ENCODE peak calls at places on chromosomes 11 and 22, in nine cellular contexts. Y is prostate gland, G is type B pancreatic cell, W is left ventricle myocardium inferior, Q is nephron progenitor cell, I is neural crest cell, X is mucosa of descending colon, F is fibroblast of the aortic adventitia, B is A549. V is an unnamed sample.

GRCh38 chr11:48103621-48104561 is 112.7 kb upstream of the OR4B1 start:
- DNase-seq in Y (peak; percentile 69), G (peak; percentile 60), W (no peak), Q (no peak), I (no peak), X (peak; percentile 71), F (no peak), B (no peak), V (no peak)

GRCh38 chr11:79564288-79564925 is 123.6 kb upstream of the TENM4 start:
- DNase-seq in Y (no peak), G (no peak), W (no peak), Q (no peak), I (no peak), X (no peak), F (no peak), B (no peak), V (no peak)

GRCh38 chr11:65842144-65842543 is 8.4 kb downstream of the SNX32 start:
- DNase-seq in Y (no peak), G (no peak), W (no peak), Q (no peak), I (no peak), X (no peak), F (no peak), B (no peak), V (no peak)

GRCh38 chr11:72584293-72584921 is 89.8 kb downstream of the PDE2A start:
- DNase-seq in Y (no peak), G (no peak), W (peak; percentile 53), Q (peak; percentile 73), I (no peak), X (peak; percentile 81), F (peak; percentile 16), B (no peak), V (peak; percentile 36)

GRCh38 chr11:62933285-62933684 is 12.1 kb upstream of the CHRM1 start:
- DNase-seq in Y (no peak), G (no peak), W (no peak), Q (no peak), I (no peak), X (no peak), F (no peak), B (no peak), V (no peak)

GRCh38 chr11:8584096-8584495 is 9.9 kb downstream of the STK33 start:
- DNase-seq in Y (no peak), G (no peak), W (no peak), Q (no peak), I (no peak), X (no peak), F (peak; percentile 45), B (no peak), V (no peak)

GRCh38 chr11:125345706-125346561 is 150.1 kb downstream of the FEZ1 start:
- DNase-seq in Y (peak; percentile 62), G (no peak), W (peak; percentile 83), Q (peak; percentile 82), I (peak; percentile 71), X (no peak), F (peak; percentile 94), B (peak; percentile 60), V (peak; percentile 76)

GRCh38 chr11:58330861-58331260 is 28.0 kb downstream of the OR5B17 start:
- DNase-seq in Y (no peak), G (no peak), W (no peak), Q (no peak), I (no peak), X (no peak), F (peak; percentile 14), B (no peak), V (no peak)

GRCh38 chr11:67262731-67263675 is 3.3 kb upstream of the GRK2 start:
- DNase-seq in Y (peak; percentile 75), G (no peak), W (peak; percentile 83), Q (peak; percentile 82), I (peak; percentile 83), X (peak; percentile 83), F (peak; percentile 87), B (peak; percentile 98), V (peak; percentile 85)

GRCh38 chr22:30830907-30831306 is 136.2 kb downstream of the OSBP2 start:
- DNase-seq in Y (peak; percentile 24), G (no peak), W (no peak), Q (no peak), I (no peak), X (no peak), F (peak; percentile 99), B (peak; percentile 70), V (no peak)

GRCh38 chr11:65489706-65490310 is 9.0 kb upstream of the MALAT1 start:
- DNase-seq in Y (no peak), G (no peak), W (no peak), Q (peak; percentile 28), I (no peak), X (peak; percentile 55), F (peak; percentile 66), B (no peak), V (no peak)

GRCh38 chr11:34585870-34586654 is 34.8 kb upstream of the EHF start:
- DNase-seq in Y (peak; percentile 44), G (no peak), W (no peak), Q (no peak), I (peak; percentile 9), X (no peak), F (peak; percentile 81), B (peak; percentile 49), V (no peak)
- TF ChIP-seq CTCF in Y (peak; percentile 63), G (peak; percentile 87), W (peak; percentile 75), Q (peak; percentile 72), I (peak; percentile 81), X (peak; percentile 37), F (peak; percentile 56), B (peak; percentile 88), V (peak; percentile 77)

GRCh38 chr11:3984896-3985295 is 109.7 kb upstream of the RRM1 start:
- DNase-seq in Y (no peak), G (no peak), W (no peak), Q (no peak), I (no peak), X (no peak), F (no peak), B (no peak), V (peak; percentile 39)
- TF ChIP-seq CTCF in Y (no peak), G (no peak), W (no peak), Q (no peak), I (no peak), X (no peak), F (no peak), B (no peak), V (no peak)

GRCh38 chr22:41479671-41480396 is 10.9 kb downstream of the ACO2 start:
- DNase-seq in Y (no peak), G (no peak), W (no peak), Q (no peak), I (peak; percentile 12), X (no peak), F (peak; percentile 82), B (no peak), V (no peak)
- TF ChIP-seq CTCF in Y (no peak), G (peak; percentile 44), W (no peak), Q (no peak), I (no peak), X (no peak), F (peak; percentile 39), B (no peak), V (no peak)

GRCh38 chr11:84522331-84522730 is 1104.8 kb downstream of the DLG2 start:
- DNase-seq in Y (no peak), G (no peak), W (no peak), Q (no peak), I (no peak), X (no peak), F (peak; percentile 45), B (no peak), V (no peak)

GRCh38 chr11:84524422-84525051 is 1102.6 kb downstream of the DLG2 start:
- DNase-seq in Y (no peak), G (no peak), W (no peak), Q (no peak), I (no peak), X (no peak), F (peak; percentile 76), B (peak; percentile 19), V (no peak)

DNA sequence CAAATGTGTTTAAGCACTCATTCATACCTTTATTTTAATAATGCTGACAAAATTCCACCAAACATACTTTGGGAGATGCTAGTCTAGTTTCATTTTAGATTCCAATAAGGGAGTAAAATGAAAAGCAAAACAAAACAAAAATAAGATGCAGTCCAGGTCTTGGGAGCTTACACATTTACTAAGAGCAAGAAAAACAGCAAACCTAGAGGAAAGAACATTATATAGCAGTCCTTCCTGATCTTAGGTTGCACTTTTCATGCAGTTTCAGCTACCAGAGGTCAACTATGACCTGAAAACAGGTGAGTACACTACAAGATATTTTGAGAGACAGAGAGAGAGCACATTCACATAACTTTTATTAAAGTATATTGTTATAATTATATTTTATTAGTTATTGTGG is 1100.9 kb downstream of the DLG2 start:
- DNase-seq in Y (no peak), G (no peak), W (no peak), Q (no peak), I (no peak), X (no peak), F (no peak), B (no peak), V (no peak)
- TF ChIP-seq CTCF in Y (no peak), G (peak; percentile 22), W (no peak), Q (no peak), I (no peak), X (no peak), F (peak; percentile 35), B (no peak), V (no peak)

GRCh38 chr11:97610000-97610399 is 1220.2 kb downstream of the JRKL start:
- DNase-seq in Y (no peak), G (no peak), W (no peak), Q (no peak), I (no peak), X (no peak), F (peak; percentile 2), B (no peak), V (no peak)
- TF ChIP-seq CTCF in Y (no peak), G (no peak), W (no peak), Q (no peak), I (peak; percentile 28), X (no peak), F (no peak), B (no peak), V (no peak)

GRCh38 chr22:44314425-44315067 is 1.8 kb upstream of the SHISAL1 start:
- DNase-seq in Y (no peak), G (no peak), W (no peak), Q (no peak), I (no peak), X (peak; percentile 10), F (no peak), B (no peak), V (no peak)
- TF ChIP-seq CTCF in Y (no peak), G (peak; percentile 44), W (no peak), Q (no peak), I (no peak), X (no peak), F (no peak), B (no peak), V (no peak)

GRCh38 chr11:131889760-131890620 is 519.6 kb downstream of the NTM start:
- DNase-seq in Y (no peak), G (no peak), W (no peak), Q (no peak), I (no peak), X (no peak), F (no peak), B (no peak), V (no peak)
- TF ChIP-seq CTCF in Y (no peak), G (no peak), W (no peak), Q (no peak), I (no peak), X (no peak), F (peak; percentile 2), B (no peak), V (no peak)

GRCh38 chr11:31939004-31939403 is 127.9 kb upstream of the PAX6 start:
- DNase-seq in Y (no peak), G (no peak), W (no peak), Q (no peak), I (no peak), X (no peak), F (no peak), B (no peak), V (no peak)
- TF ChIP-seq CTCF in Y (no peak), G (no peak), W (no peak), Q (no peak), I (no peak), X (no peak), F (no peak), B (no peak), V (no peak)